ENCODE peak calls at places on chromosomes 5 and 9, in nine cellular contexts. One of them, this sample, is unnamed.

GRCh38 chr5:51227963-51228515 is 155.2 kb upstream of the ISL1 start:
- DNase-seq in mesothelial cell of epicardium: no peak
- DNase-seq in MCF 10A: no peak
- DNase-seq in left ventricle myocardium inferior: no peak
- DNase-seq in CD8-positive, alpha-beta T cell: no peak
- DNase-seq in heart right ventricle: no peak
- DNase-seq in GM13977: no peak
- DNase-seq in progenitor cell of endocrine pancreas: no peak
- DNase-seq in IMR-90: no peak
- DNase-seq in this sample: no peak

GRCh38 chr9:18504707-18505106 is 30.8 kb downstream of the ADAMTSL1 start:
- DNase-seq in MCF 10A: no peak
- DNase-seq in left ventricle myocardium inferior: no peak
- DNase-seq in IMR-90: no peak
- DNase-seq in progenitor cell of endocrine pancreas: no peak
- DNase-seq in CD8-positive, alpha-beta T cell: no peak
- DNase-seq in GM13977: no peak
- DNase-seq in mesothelial cell of epicardium: no peak
- DNase-seq in heart right ventricle: no peak
- DNase-seq in this sample: no peak

GRCh38 chr5:140372971-140373487 is 13.0 kb downstream of the SLC4A9 start:
- DNase-seq in IMR-90: peak; percentile 69
- DNase-seq in CD8-positive, alpha-beta T cell: peak; percentile 40
- DNase-seq in GM13977: peak; percentile 56
- DNase-seq in progenitor cell of endocrine pancreas: peak; percentile 48
- DNase-seq in heart right ventricle: peak; percentile 84
- DNase-seq in left ventricle myocardium inferior: peak; percentile 73
- DNase-seq in mesothelial cell of epicardium: peak; percentile 64
- DNase-seq in MCF 10A: peak; percentile 90
- DNase-seq in this sample: peak; percentile 59

GRCh38 chr9:36415822-36416515 is 15.9 kb upstream of the RNF38 start:
- DNase-seq in heart right ventricle: no peak
- DNase-seq in progenitor cell of endocrine pancreas: no peak
- DNase-seq in left ventricle myocardium inferior: no peak
- DNase-seq in CD8-positive, alpha-beta T cell: no peak
- DNase-seq in GM13977: no peak
- DNase-seq in IMR-90: no peak
- DNase-seq in mesothelial cell of epicardium: no peak
- DNase-seq in MCF 10A: no peak
- DNase-seq in this sample: no peak

GRCh38 chr9:132671620-132672412 is 1.6 kb downstream of the GTF3C4 start:
- DNase-seq in GM13977: no peak
- DNase-seq in IMR-90: peak; percentile 47
- DNase-seq in left ventricle myocardium inferior: no peak
- DNase-seq in heart right ventricle: no peak
- DNase-seq in MCF 10A: peak; percentile 10
- DNase-seq in progenitor cell of endocrine pancreas: no peak
- DNase-seq in mesothelial cell of epicardium: no peak
- DNase-seq in CD8-positive, alpha-beta T cell: no peak
- DNase-seq in this sample: peak; percentile 5

GRCh38 chr5:17243287-17244063 is 26.0 kb downstream of the BASP1 start:
- DNase-seq in CD8-positive, alpha-beta T cell: no peak
- DNase-seq in progenitor cell of endocrine pancreas: no peak
- DNase-seq in heart right ventricle: no peak
- DNase-seq in left ventricle myocardium inferior: no peak
- DNase-seq in MCF 10A: no peak
- DNase-seq in GM13977: no peak
- DNase-seq in mesothelial cell of epicardium: no peak
- DNase-seq in IMR-90: no peak
- DNase-seq in this sample: no peak

GRCh38 chr9:135230817-135231520 is 143.5 kb downstream of the OLFM1 start:
- DNase-seq in IMR-90: no peak
- DNase-seq in progenitor cell of endocrine pancreas: no peak
- DNase-seq in CD8-positive, alpha-beta T cell: no peak
- DNase-seq in left ventricle myocardium inferior: peak; percentile 2
- DNase-seq in GM13977: no peak
- DNase-seq in MCF 10A: no peak
- DNase-seq in mesothelial cell of epicardium: no peak
- DNase-seq in heart right ventricle: no peak
- DNase-seq in this sample: no peak

GRCh38 chr9:72937545-72937944 is 15.3 kb downstream of the ALDH1A1 start:
- DNase-seq in mesothelial cell of epicardium: no peak
- DNase-seq in heart right ventricle: no peak
- DNase-seq in GM13977: no peak
- DNase-seq in IMR-90: no peak
- DNase-seq in CD8-positive, alpha-beta T cell: no peak
- DNase-seq in progenitor cell of endocrine pancreas: no peak
- DNase-seq in left ventricle myocardium inferior: no peak
- DNase-seq in MCF 10A: no peak
- DNase-seq in this sample: no peak

GRCh38 chr9:129916707-129917106 is 81.4 kb downstream of the USP20 start:
- DNase-seq in mesothelial cell of epicardium: no peak
- DNase-seq in MCF 10A: no peak
- DNase-seq in progenitor cell of endocrine pancreas: no peak
- DNase-seq in left ventricle myocardium inferior: no peak
- DNase-seq in IMR-90: no peak
- DNase-seq in CD8-positive, alpha-beta T cell: no peak
- DNase-seq in heart right ventricle: no peak
- DNase-seq in GM13977: no peak
- DNase-seq in this sample: no peak

GRCh38 chr9:136473354-136473721 is 9.5 kb downstream of the SEC16A start:
- DNase-seq in GM13977: no peak
- DNase-seq in mesothelial cell of epicardium: no peak
- DNase-seq in left ventricle myocardium inferior: no peak
- DNase-seq in heart right ventricle: no peak
- DNase-seq in CD8-positive, alpha-beta T cell: no peak
- DNase-seq in progenitor cell of endocrine pancreas: no peak
- DNase-seq in IMR-90: no peak
- DNase-seq in MCF 10A: no peak
- DNase-seq in this sample: no peak

GRCh38 chr9:96122255-96122654 is 179.7 kb downstream of the HSD17B3 start:
- DNase-seq in mesothelial cell of epicardium: no peak
- DNase-seq in progenitor cell of endocrine pancreas: no peak
- DNase-seq in IMR-90: no peak
- DNase-seq in GM13977: no peak
- DNase-seq in left ventricle myocardium inferior: no peak
- DNase-seq in heart right ventricle: no peak
- DNase-seq in CD8-positive, alpha-beta T cell: no peak
- DNase-seq in MCF 10A: no peak
- DNase-seq in this sample: no peak

GRCh38 chr9:99054581-99054980 is 50.3 kb upstream of the TGFBR1 start:
- DNase-seq in GM13977: no peak
- DNase-seq in mesothelial cell of epicardium: no peak
- DNase-seq in IMR-90: no peak
- DNase-seq in MCF 10A: no peak
- DNase-seq in left ventricle myocardium inferior: no peak
- DNase-seq in heart right ventricle: no peak
- DNase-seq in progenitor cell of endocrine pancreas: no peak
- DNase-seq in CD8-positive, alpha-beta T cell: no peak
- DNase-seq in this sample: peak; percentile 68

GRCh38 chr5:128349044-128349629 is 188.9 kb downstream of the FBN2 start:
- DNase-seq in MCF 10A: peak; percentile 98
- DNase-seq in left ventricle myocardium inferior: no peak
- DNase-seq in heart right ventricle: peak; percentile 27
- DNase-seq in IMR-90: peak; percentile 10
- DNase-seq in GM13977: no peak
- DNase-seq in mesothelial cell of epicardium: no peak
- DNase-seq in CD8-positive, alpha-beta T cell: no peak
- DNase-seq in progenitor cell of endocrine pancreas: no peak
- DNase-seq in this sample: no peak

GRCh38 chr5:67576112-67576511 is 379.5 kb upstream of the CD180 start:
- DNase-seq in progenitor cell of endocrine pancreas: no peak
- DNase-seq in MCF 10A: no peak
- DNase-seq in heart right ventricle: no peak
- DNase-seq in left ventricle myocardium inferior: no peak
- DNase-seq in IMR-90: no peak
- DNase-seq in CD8-positive, alpha-beta T cell: no peak
- DNase-seq in GM13977: no peak
- DNase-seq in mesothelial cell of epicardium: no peak
- DNase-seq in this sample: no peak

GRCh38 chr5:154520861-154521453 is 42.9 kb upstream of the HAND1 start:
- DNase-seq in progenitor cell of endocrine pancreas: peak; percentile 74
- DNase-seq in mesothelial cell of epicardium: peak; percentile 75
- DNase-seq in GM13977: peak; percentile 45
- DNase-seq in heart right ventricle: no peak
- DNase-seq in IMR-90: no peak
- DNase-seq in left ventricle myocardium inferior: no peak
- DNase-seq in CD8-positive, alpha-beta T cell: no peak
- DNase-seq in MCF 10A: peak; percentile 76
- DNase-seq in this sample: no peak

GRCh38 chr5:51632794-51633193 is 249.5 kb downstream of the ISL1 start:
- DNase-seq in CD8-positive, alpha-beta T cell: no peak
- DNase-seq in MCF 10A: peak; percentile 43
- DNase-seq in left ventricle myocardium inferior: no peak
- DNase-seq in IMR-90: no peak
- DNase-seq in heart right ventricle: no peak
- DNase-seq in progenitor cell of endocrine pancreas: no peak
- DNase-seq in GM13977: no peak
- DNase-seq in mesothelial cell of epicardium: no peak
- DNase-seq in this sample: no peak

GRCh38 chr9:82495884-82496777 is 507.6 kb downstream of the SPATA31D1 start:
- DNase-seq in MCF 10A: no peak
- DNase-seq in left ventricle myocardium inferior: peak; percentile 15
- DNase-seq in IMR-90: no peak
- DNase-seq in GM13977: no peak
- DNase-seq in mesothelial cell of epicardium: no peak
- DNase-seq in progenitor cell of endocrine pancreas: no peak
- DNase-seq in CD8-positive, alpha-beta T cell: no peak
- DNase-seq in heart right ventricle: peak; percentile 22
- DNase-seq in this sample: no peak

DNA sequence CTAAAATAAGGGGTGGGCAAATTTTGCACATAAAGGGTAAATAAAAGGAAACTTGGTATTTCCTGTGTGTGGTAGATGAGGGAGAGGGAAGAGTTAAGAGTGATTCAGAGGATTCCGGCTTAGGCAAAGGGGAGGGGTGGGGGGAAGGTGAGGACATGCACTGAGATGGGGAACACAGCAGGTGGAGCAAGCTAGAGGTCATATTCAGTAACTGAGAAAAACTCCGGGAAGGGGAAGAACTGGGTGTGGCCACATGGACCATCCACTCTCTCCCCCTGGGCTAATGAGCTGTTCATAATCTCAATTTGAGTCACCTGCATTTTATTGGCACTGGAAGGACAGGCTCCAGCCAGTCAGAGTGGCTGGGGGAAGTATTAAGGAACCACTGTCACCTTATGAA is 45.1 kb upstream of the UGCG start:
- DNase-seq in heart right ventricle: no peak
- DNase-seq in MCF 10A: peak; percentile 96
- DNase-seq in left ventricle myocardium inferior: no peak
- DNase-seq in GM13977: no peak
- DNase-seq in CD8-positive, alpha-beta T cell: no peak
- DNase-seq in progenitor cell of endocrine pancreas: no peak
- DNase-seq in mesothelial cell of epicardium: no peak
- DNase-seq in IMR-90: peak; percentile 19
- DNase-seq in this sample: no peak
- TF ChIP-seq CTCF in heart right ventricle: no peak
- TF ChIP-seq CTCF in MCF 10A: no peak
- TF ChIP-seq CTCF in left ventricle myocardium inferior: no peak
- TF ChIP-seq CTCF in GM13977: no peak
- TF ChIP-seq CTCF in CD8-positive, alpha-beta T cell: no peak
- TF ChIP-seq CTCF in progenitor cell of endocrine pancreas: no peak
- TF ChIP-seq CTCF in mesothelial cell of epicardium: no peak
- TF ChIP-seq CTCF in IMR-90: no peak
- TF ChIP-seq CTCF in this sample: no peak

DNA sequence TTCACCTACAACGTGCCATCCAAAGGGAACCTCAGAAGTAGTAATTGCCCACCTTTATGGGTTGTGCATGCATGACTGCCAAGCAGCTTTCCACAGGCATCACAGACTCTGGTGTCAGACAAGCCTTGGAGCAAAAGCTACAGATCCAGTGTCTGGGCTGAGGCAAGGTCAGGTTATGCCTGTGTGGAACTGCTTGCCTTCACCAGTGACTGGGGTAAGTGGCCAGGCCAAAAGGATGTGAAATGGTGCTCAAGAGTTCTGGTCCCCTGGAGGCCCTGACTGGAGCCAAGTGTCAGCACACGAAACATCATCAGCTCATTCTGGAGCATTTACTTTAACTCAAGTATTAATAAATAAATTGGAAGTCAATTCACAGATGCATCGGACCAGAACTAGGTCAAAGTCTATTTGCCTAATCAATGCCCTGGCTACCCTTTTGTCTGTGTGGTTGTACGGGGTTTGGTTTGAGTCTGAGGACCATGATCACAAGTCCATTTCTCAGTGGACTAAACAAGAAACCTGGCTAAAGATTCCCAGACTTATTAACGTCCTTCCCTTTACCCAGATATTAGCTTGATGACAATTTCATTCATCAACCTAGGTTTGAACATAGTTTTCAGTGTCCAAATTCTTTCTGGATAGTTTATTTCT is 41.5 kb upstream of the ZBED3 start:
- DNase-seq in MCF 10A: no peak
- DNase-seq in progenitor cell of endocrine pancreas: no peak
- DNase-seq in heart right ventricle: no peak
- DNase-seq in left ventricle myocardium inferior: no peak
- DNase-seq in CD8-positive, alpha-beta T cell: no peak
- DNase-seq in mesothelial cell of epicardium: no peak
- DNase-seq in IMR-90: no peak
- DNase-seq in GM13977: no peak
- DNase-seq in this sample: no peak
- TF ChIP-seq CTCF in MCF 10A: no peak
- TF ChIP-seq CTCF in progenitor cell of endocrine pancreas: no peak
- TF ChIP-seq CTCF in heart right ventricle: no peak
- TF ChIP-seq CTCF in left ventricle myocardium inferior: no peak
- TF ChIP-seq CTCF in CD8-positive, alpha-beta T cell: no peak
- TF ChIP-seq CTCF in mesothelial cell of epicardium: no peak
- TF ChIP-seq CTCF in IMR-90: no peak
- TF ChIP-seq CTCF in GM13977: no peak
- TF ChIP-seq CTCF in this sample: no peak

DNA sequence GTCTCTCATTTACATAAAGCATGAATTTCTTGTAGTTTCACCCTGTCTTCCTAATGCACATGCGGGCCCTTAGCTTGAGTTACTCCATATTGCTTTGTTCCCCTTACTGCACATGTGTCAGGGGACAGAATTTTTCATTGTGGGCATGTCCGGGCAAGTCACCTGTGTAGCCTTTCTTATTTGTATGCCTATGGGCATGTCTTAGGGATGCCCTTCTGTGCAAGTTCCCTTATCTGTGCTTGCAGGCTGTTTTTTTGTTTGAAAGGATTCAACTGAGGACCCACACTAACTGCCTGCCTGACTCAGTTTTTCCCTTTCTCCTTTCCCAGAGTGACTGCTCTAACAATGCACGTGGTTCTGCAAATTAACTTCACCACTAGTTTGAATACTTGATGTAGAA is 161.7 kb downstream of the YTHDC2 start:
- DNase-seq in left ventricle myocardium inferior: no peak
- DNase-seq in CD8-positive, alpha-beta T cell: no peak
- DNase-seq in mesothelial cell of epicardium: no peak
- DNase-seq in MCF 10A: no peak
- DNase-seq in heart right ventricle: no peak
- DNase-seq in progenitor cell of endocrine pancreas: no peak
- DNase-seq in IMR-90: no peak
- DNase-seq in GM13977: no peak
- DNase-seq in this sample: no peak
- TF ChIP-seq CTCF in left ventricle myocardium inferior: no peak
- TF ChIP-seq CTCF in CD8-positive, alpha-beta T cell: no peak
- TF ChIP-seq CTCF in mesothelial cell of epicardium: no peak
- TF ChIP-seq CTCF in MCF 10A: no peak
- TF ChIP-seq CTCF in heart right ventricle: no peak
- TF ChIP-seq CTCF in progenitor cell of endocrine pancreas: no peak
- TF ChIP-seq CTCF in IMR-90: no peak
- TF ChIP-seq CTCF in GM13977: no peak
- TF ChIP-seq CTCF in this sample: no peak

GRCh38 chr5:112366987-112367386 is 52.1 kb downstream of the EPB41L4A start:
- DNase-seq in progenitor cell of endocrine pancreas: no peak
- DNase-seq in left ventricle myocardium inferior: no peak
- DNase-seq in mesothelial cell of epicardium: no peak
- DNase-seq in GM13977: peak; percentile 32
- DNase-seq in heart right ventricle: no peak
- DNase-seq in IMR-90: no peak
- DNase-seq in MCF 10A: peak; percentile 47
- DNase-seq in CD8-positive, alpha-beta T cell: no peak
- DNase-seq in this sample: no peak
- TF ChIP-seq CTCF in progenitor cell of endocrine pancreas: peak; percentile 60
- TF ChIP-seq CTCF in left ventricle myocardium inferior: peak; percentile 20
- TF ChIP-seq CTCF in mesothelial cell of epicardium: no peak
- TF ChIP-seq CTCF in GM13977: peak; percentile 24
- TF ChIP-seq CTCF in heart right ventricle: peak; percentile 38
- TF ChIP-seq CTCF in IMR-90: no peak
- TF ChIP-seq CTCF in MCF 10A: peak; percentile 40
- TF ChIP-seq CTCF in CD8-positive, alpha-beta T cell: no peak
- TF ChIP-seq CTCF in this sample: peak; percentile 37

This sample was measured in HFFc6.